ENCODE peak calls at places on chromosomes 11 and 22, in six cellular contexts. J is neuronal stem cell, T is IMR-90, C is H9, O is H1, H is trophoblast cell. M is an unnamed sample.
A peak's percentile ranks its signal among the peaks of the same experiment; 100 is the strongest.

GRCh38 chr22:42376721-42377177 is 55.5 kb downstream of the NFAM1 start:
- DNase-seq in J (peak; percentile 87), T (peak; percentile 19), C (peak; percentile 81), O (no peak), H (no peak), M (peak; percentile 71)

GRCh38 chr11:78832226-78832947 is 257.7 kb upstream of the NARS2 start:
- DNase-seq in J (no peak), T (no peak), C (no peak), O (no peak), H (no peak), M (no peak)

GRCh38 chr11:129992161-129992944 is 10.3 kb downstream of the PRDM10 start:
- DNase-seq in J (no peak), T (peak; percentile 22), C (peak; percentile 67), O (peak; percentile 56), H (no peak), M (no peak)

GRCh38 chr11:32792111-32792947 is 2.1 kb downstream of the CCDC73 start:
- DNase-seq in J (no peak), T (no peak), C (no peak), O (no peak), H (no peak), M (no peak)

GRCh38 chr11:124798991-124799383 is 1.2 kb downstream of the MSANTD2 start:
- DNase-seq in J (no peak), T (peak; percentile 77), C (no peak), O (no peak), H (no peak), M (peak; percentile 73)

GRCh38 chr11:108592591-108593213 is 866 bp downstream of the EXPH5 start:
- DNase-seq in J (peak; percentile 17), T (no peak), C (peak; percentile 40), O (peak; percentile 56), H (peak; percentile 76), M (peak; percentile 21)

GRCh38 chr11:134795017-134795416 is 383.0 kb upstream of the B3GAT1 start:
- DNase-seq in J (no peak), T (no peak), C (no peak), O (no peak), H (no peak), M (no peak)

GRCh38 chr22:20810645-20811044 is 36.7 kb downstream of the SERPIND1 start:
- DNase-seq in J (no peak), T (no peak), C (no peak), O (no peak), H (no peak), M (no peak)

GRCh38 chr11:116500833-116501622 is 271.8 kb downstream of the BUD13 start:
- DNase-seq in J (peak; percentile 33), T (no peak), C (peak; percentile 54), O (no peak), H (no peak), M (no peak)

GRCh38 chr11:18223937-18224387 is 12.6 kb downstream of the SAA4 start:
- DNase-seq in J (no peak), T (no peak), C (no peak), O (no peak), H (no peak), M (no peak)

GRCh38 chr11:34068098-34068497 is 16.6 kb downstream of the CAPRIN1 start:
- DNase-seq in J (no peak), T (peak; percentile 64), C (no peak), O (no peak), H (no peak), M (peak; percentile 33)

GRCh38 chr11:6319001-6319878 is 1.1 kb downstream of the CAVIN3 start:
- DNase-seq in J (no peak), T (peak; percentile 34), C (peak; percentile 59), O (peak; percentile 73), H (peak; percentile 7), M (no peak)

GRCh38 chr22:30667092-30667485 is 586 bp downstream of the DUSP18 start:
- DNase-seq in J (no peak), T (no peak), C (no peak), O (no peak), H (no peak), M (no peak)

GRCh38 chr11:1081601-1082311 is 7.1 kb downstream of the MUC2 start:
- DNase-seq in J (no peak), T (no peak), C (no peak), O (no peak), H (no peak), M (no peak)

GRCh38 chr11:45182902-45183301 is 36.5 kb downstream of the PRDM11 start:
- DNase-seq in J (no peak), T (peak; percentile 19), C (peak; percentile 52), O (peak; percentile 62), H (no peak), M (peak; percentile 32)

GRCh38 chr22:26792522-26792921 is 135.1 kb downstream of the MIAT start:
- DNase-seq in J (no peak), T (no peak), C (no peak), O (no peak), H (no peak), M (no peak)

DNA sequence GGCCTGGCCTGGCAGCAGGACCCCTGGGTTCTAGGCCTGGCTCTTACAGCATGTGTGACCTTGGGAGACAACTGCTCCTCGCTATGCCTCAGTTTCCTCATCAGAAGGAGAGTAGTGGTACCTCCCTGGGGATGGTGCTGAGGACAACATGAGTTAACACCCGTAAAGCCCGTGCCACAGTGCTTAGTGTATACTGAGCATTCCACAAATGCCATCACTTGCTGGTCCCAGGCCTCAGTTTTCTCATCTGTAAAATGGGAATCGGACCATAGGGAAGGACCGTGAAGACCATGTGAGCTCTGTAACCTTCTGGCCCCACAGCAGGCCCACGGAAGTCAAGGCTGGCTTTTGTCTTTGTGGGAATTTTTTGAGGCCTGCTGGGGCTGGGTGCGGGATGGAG is 52.4 kb downstream of the DHCR7 start:
- DNase-seq in J (no peak), T (no peak), C (no peak), O (no peak), H (no peak), M (no peak)
- H4K91ac ChIP-seq in J (no peak overlapping the region), T (no peak overlapping the region), C (no peak overlapping the region), O (no peak overlapping the region), H (no peak overlapping the region), M (no peak overlapping the region)

GRCh38 chr11:27392715-27393114 is 29.7 kb upstream of the CCDC34 start:
- DNase-seq in J (peak; percentile 49), T (peak; percentile 90), C (no peak), O (no peak), H (peak; percentile 51), M (peak; percentile 75)

GRCh38 chr11:27395556-27396258 is 32.7 kb upstream of the CCDC34 start:
- DNase-seq in J (no peak), T (peak; percentile 76), C (no peak), O (no peak), H (peak; percentile 62), M (peak; percentile 78)

GRCh38 chr11:27398413-27398780 is 35.4 kb upstream of the CCDC34 start:
- DNase-seq in J (no peak), T (no peak), C (no peak), O (no peak), H (no peak), M (no peak)

GRCh38 chr11:27397619-27398412 is 34.8 kb upstream of the CCDC34 start:
- DNase-seq in J (no peak), T (no peak), C (no peak), O (no peak), H (no peak), M (no peak)

GRCh38 chr11:27396259-27396839 is 33.3 kb upstream of the CCDC34 start:
- DNase-seq in J (no peak), T (no peak), C (no peak), O (no peak), H (no peak), M (no peak)
- H3K9ac ChIP-seq in J (no peak overlapping the region), T (no peak overlapping the region), C (no peak overlapping the region), O (no peak overlapping the region), H (no peak overlapping the region), M (no peak overlapping the region)

DNA sequence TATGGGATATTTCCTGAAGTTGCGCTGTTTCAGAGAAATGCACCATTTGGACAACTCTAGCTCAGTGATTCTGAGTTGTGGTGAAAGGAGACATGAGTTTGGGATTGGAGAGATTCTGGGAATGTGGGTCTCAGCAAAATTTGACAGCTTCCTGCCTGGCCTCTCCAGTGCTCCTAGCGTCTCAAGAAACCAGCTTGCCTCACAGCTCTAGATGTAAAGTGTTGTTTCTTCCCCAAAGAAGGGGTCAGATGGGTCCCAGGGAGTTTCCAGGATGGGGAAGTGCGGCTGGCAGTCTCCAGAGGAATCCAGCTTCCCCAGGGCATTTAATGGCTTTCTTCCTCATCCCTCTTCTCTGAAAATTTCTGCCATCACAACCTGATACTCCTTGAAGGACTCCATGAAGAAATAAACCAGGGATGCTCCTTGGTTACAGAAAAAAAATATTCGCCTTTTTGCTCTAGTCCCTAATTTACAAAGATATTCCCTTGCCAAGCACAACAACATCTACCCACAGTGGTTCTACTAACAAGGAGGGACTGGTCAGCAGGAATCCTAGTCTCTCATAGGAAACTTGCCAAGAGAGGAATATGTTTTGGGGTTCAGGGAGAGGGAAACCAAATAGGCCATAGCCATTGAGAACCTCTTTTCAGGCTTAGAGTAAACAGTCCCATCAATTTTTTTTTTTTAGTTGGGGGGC is 185.4 kb upstream of the E2F8 start:
- DNase-seq in J (no peak), T (no peak), C (no peak), O (no peak), H (no peak), M (no peak)
- H2AFZ ChIP-seq in J (no peak overlapping the region), T (no peak overlapping the region), C (no peak overlapping the region), O (no peak overlapping the region), H (no peak overlapping the region), M (no peak overlapping the region)

DNA sequence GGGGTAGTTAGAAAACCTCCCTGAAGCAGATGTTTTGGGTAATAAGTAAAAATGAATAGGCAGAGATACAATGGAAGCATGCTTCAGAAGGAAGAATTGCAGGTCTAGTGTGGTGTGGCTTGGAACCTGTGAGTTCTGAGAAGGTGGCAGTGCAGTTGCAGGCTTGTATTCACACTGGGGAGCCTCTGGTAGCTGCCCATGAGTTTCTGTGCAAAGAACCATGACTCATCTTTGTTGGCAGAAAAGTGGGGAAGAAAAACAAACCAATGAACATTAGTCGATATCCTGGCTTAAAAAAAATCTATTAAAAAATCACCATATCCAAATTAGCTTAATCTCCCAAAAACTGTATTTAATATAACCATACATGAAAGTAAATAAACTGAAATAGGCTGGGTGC is 232.6 kb downstream of the FAT3 start:
- DNase-seq in J (no peak), T (peak; percentile 31), C (no peak), O (no peak), H (no peak), M (no peak)
- H4K91ac ChIP-seq in J (no peak overlapping the region), T (no peak overlapping the region), C (no peak overlapping the region), O (no peak overlapping the region), H (no peak overlapping the region), M (no peak overlapping the region)

DNA sequence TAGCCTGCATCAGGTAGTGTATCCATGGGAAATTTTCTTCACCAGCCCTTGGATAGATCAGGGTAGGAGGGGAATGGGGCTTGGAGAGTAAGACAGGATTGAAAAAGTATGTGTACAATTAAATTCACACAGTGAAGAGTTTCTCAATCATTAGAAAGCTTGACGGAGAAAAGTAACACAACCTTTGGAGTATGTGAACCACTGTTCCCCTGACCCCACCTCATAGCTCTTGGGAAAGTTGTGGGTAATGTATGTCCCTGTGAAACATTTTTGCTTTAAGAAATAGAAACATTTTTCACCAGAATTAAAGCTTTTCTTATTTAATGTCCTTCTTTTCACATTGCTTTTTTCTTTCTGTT is 297 bp upstream of the CASP1 start:
- DNase-seq in J (no peak), T (no peak), C (no peak), O (no peak), H (no peak), M (no peak)
- H3K9ac ChIP-seq in J (no peak overlapping the region), T (peak overlapping the region; percentile 51), C (no peak overlapping the region), O (no peak overlapping the region), H (no peak overlapping the region), M (peak overlapping the region; percentile 79)

DNA sequence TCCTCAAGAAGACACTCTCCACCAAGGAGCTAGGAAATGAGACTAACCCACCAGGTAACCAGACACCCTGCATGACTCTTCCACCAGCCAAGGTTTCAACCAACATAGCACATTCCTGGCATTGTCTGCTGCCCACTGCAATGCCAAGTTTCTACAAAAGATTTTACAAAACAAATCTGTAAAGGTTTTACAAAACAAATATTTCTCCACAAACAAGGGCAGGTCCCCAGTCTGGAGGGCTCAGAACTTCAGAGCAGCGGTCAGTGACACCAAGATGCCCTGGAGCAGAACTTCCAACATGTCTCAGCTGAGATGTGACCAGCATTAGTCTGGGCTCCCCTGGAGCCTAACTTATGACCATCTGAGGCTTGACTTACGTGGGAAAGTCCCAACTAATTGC is 14.0 kb downstream of the GALNT18 start:
- DNase-seq in J (no peak), T (no peak), C (no peak), O (no peak), H (peak; percentile 75), M (no peak)
- H2AFZ ChIP-seq in J (no peak overlapping the region), T (no peak overlapping the region), C (no peak overlapping the region), O (no peak overlapping the region), H (no peak overlapping the region), M (no peak overlapping the region)